ENCODE peak calls at places on chromosomes 2 and 18, in seven cellular contexts. D is choroid plexus epithelial cell; R is CD8-positive, alpha-beta memory T cell; T is activated T-cell treated with anti-CD3 and anti-CD28 coated beads for 1 hour; G is ureter; P is omental fat pad; K is stimulated activated CD8-positive, alpha-beta memory T cell treated with anti-CD3 and anti-CD28 coated beads, Interleukin-7, amount 100 ng/mL, for 1 hour. W is an unnamed sample.

GRCh38 chr2:67771380-67771779 is 291.4 kb downstream of the C1D start:
- DNase-seq in P (no peak), R (no peak), T (no peak), G (no peak), D (no peak), K (no peak), W (no peak)

GRCh38 chr2:69291004-69291650 is 95.9 kb downstream of the GFPT1 start:
- DNase-seq in P (no peak), K (no peak), G (no peak), T (no peak), R (no peak), D (peak; percentile 84), W (peak; percentile 79)

GRCh38 chr2:84866121-84866520 is 14.8 kb downstream of the TRABD2A start:
- DNase-seq in D (no peak), R (no peak), P (no peak), T (no peak), G (no peak), K (no peak), W (no peak)

GRCh38 chr2:24836706-24837105 is 43.5 kb downstream of the CENPO start:
- DNase-seq in G (no peak), P (no peak), K (no peak), T (no peak), D (no peak), R (no peak), W (no peak)

GRCh38 chr2:62074233-62074632 is 121.7 kb upstream of the B3GNT2 start:
- DNase-seq in K (no peak), D (peak; percentile 8), P (no peak), T (no peak), R (no peak), G (no peak), W (no peak)

GRCh38 chr18:63317982-63318881 is 1.3 kb downstream of the BCL2 start:
- DNase-seq in P (no peak), G (peak; percentile 75), D (peak; percentile 12), R (peak; percentile 88), K (peak; percentile 49), T (peak; percentile 70), W (no peak)

GRCh38 chr2:183267148-183267827 is 143.0 kb downstream of the NUP35 start:
- DNase-seq in P (no peak), T (no peak), K (no peak), G (no peak), D (no peak), R (no peak), W (no peak)

GRCh38 chr18:47832348-47832747 is 98.1 kb downstream of the SMAD2 start:
- DNase-seq in P (no peak), K (no peak), T (no peak), D (peak; percentile 33), R (no peak), G (no peak), W (no peak)

GRCh38 chr18:49258938-49259337 is 201.5 kb downstream of the DYM start:
- DNase-seq in D (no peak), R (no peak), K (no peak), T (no peak), P (no peak), G (no peak), W (no peak)

GRCh38 chr2:227132986-227133385 is 31.0 kb downstream of the COL4A4 start:
- DNase-seq in P (no peak), D (no peak), T (no peak), K (no peak), R (no peak), G (no peak), W (no peak)

GRCh38 chr2:186101603-186102002 is 363.0 kb downstream of the FSIP2 start:
- DNase-seq in P (no peak), T (no peak), G (no peak), K (no peak), R (no peak), D (no peak), W (no peak)

GRCh38 chr18:9827856-9828793 is 57.6 kb upstream of the TXNDC2 start:
- DNase-seq in G (peak; percentile 72), D (peak; percentile 100), P (no peak), R (no peak), K (no peak), T (no peak), W (peak; percentile 99)

GRCh38 chr2:1553671-1554295 is 140.5 kb downstream of the TPO start:
- DNase-seq in P (no peak), G (no peak), R (no peak), T (no peak), D (peak; percentile 91), K (no peak), W (peak; percentile 66)

GRCh38 chr2:15967415-15968279 is 27.3 kb downstream of the MYCN start:
- DNase-seq in T (no peak), K (no peak), P (no peak), D (no peak), R (no peak), G (no peak), W (no peak)

GRCh38 chr2:241330616-241330981 is 14.9 kb downstream of the SEPTIN2 start:
- DNase-seq in G (no peak), D (no peak), T (no peak), K (no peak), P (no peak), R (no peak), W (no peak)

GRCh38 chr18:9992988-9993845 is 79.4 kb downstream of the VAPA start:
- DNase-seq in K (no peak), D (no peak), T (no peak), P (no peak), G (no peak), R (no peak), W (no peak)

GRCh38 chr2:24768601-24769000 is 24.6 kb downstream of the PTRHD1 start:
- DNase-seq in D (no peak), G (no peak), T (no peak), P (no peak), R (no peak), K (no peak), W (no peak)

GRCh38 chr2:112706170-112706664 is 14.6 kb upstream of the NT5DC4 start:
- DNase-seq in D (peak; percentile 77), R (peak; percentile 71), P (no peak), T (no peak), K (no peak), G (peak; percentile 44), W (peak; percentile 58)

GRCh38 chr2:29213871-29214341 is 98.7 kb downstream of the CLIP4 start:
- DNase-seq in P (no peak), R (no peak), T (no peak), D (no peak), G (no peak), K (no peak), W (no peak)

GRCh38 chr2:27889774-27890145 is 427 bp downstream of the RBKS start:
- DNase-seq in T (no peak), K (no peak), R (peak; percentile 47), P (no peak), D (peak; percentile 15), G (peak; percentile 48), W (peak; percentile 32)

GRCh38 chr2:160871953-160872352 is 288.3 kb upstream of the TANK start:
- DNase-seq in G (no peak), P (no peak), D (no peak), R (no peak), K (no peak), T (no peak), W (no peak)

GRCh38 chr2:62657752-62658151 is 47.8 kb upstream of the EHBP1 start:
- DNase-seq in D (no peak), G (no peak), R (no peak), T (no peak), K (no peak), P (no peak), W (no peak)

GRCh38 chr2:182716665-182716990 is 571 bp downstream of the DNAJC10 start:
- DNase-seq in T (no peak), P (no peak), K (no peak), R (no peak), G (no peak), D (no peak), W (no peak)

GRCh38 chr2:7031424-7032245 is 114.4 kb downstream of the RNF144A start:
- DNase-seq in D (peak; percentile 92), G (peak; percentile 89), R (peak; percentile 69), P (no peak), T (peak; percentile 20), K (no peak), W (peak; percentile 68)

GRCh38 chr18:57208056-57208455 is 61.2 kb downstream of the BOD1L2 start:
- DNase-seq in D (no peak), K (no peak), R (no peak), P (no peak), G (no peak), T (no peak), W (no peak)

GRCh38 chr2:143939976-143940375 is 579.9 kb downstream of the ZEB2 start:
- DNase-seq in D (peak; percentile 53), T (no peak), R (no peak), G (no peak), P (no peak), K (no peak), W (peak; percentile 32)

GRCh38 chr2:43998263-43998662 is 2.5 kb upstream of the LRPPRC start:
- DNase-seq in P (no peak), G (no peak), K (no peak), R (no peak), D (no peak), T (no peak), W (no peak)

GRCh38 chr18:75130591-75131274 is 78.2 kb downstream of the PTGR3 start:
- DNase-seq in R (no peak), G (peak; percentile 32), T (no peak), K (no peak), P (no peak), D (peak; percentile 16), W (peak; percentile 18)

GRCh38 chr2:173291412-173291811 is 63.3 kb upstream of the CDCA7 start:
- DNase-seq in T (no peak), R (no peak), D (no peak), K (no peak), P (no peak), G (no peak), W (no peak)

GRCh38 chr2:48749820-48750739 is 5.4 kb downstream of the LHCGR start:
- DNase-seq in T (no peak), D (no peak), G (no peak), K (no peak), P (no peak), R (no peak), W (no peak)

GRCh38 chr18:35289293-35290069 is 548 bp downstream of the ZSCAN30 start:
- DNase-seq in R (peak; percentile 54), D (no peak), P (no peak), K (no peak), G (peak; percentile 43), T (no peak), W (peak; percentile 50)

GRCh38 chr18:62399306-62399705 is 74.2 kb downstream of the TNFRSF11A start:
- DNase-seq in K (no peak), P (no peak), R (no peak), T (no peak), G (no peak), D (no peak), W (no peak)

GRCh38 chr2:172102858-172103359 is at the start of gene DLX2:
- DNase-seq in R (peak; percentile 67), P (peak; percentile 70), K (no peak), T (peak; percentile 44), G (no peak), D (peak; percentile 79), W (peak; percentile 85)

GRCh38 chr2:211270257-211270656 is 713.9 kb downstream of the CPS1 start:
- DNase-seq in G (no peak), P (no peak), T (no peak), R (no peak), K (no peak), D (no peak), W (no peak)